ENCODE peak calls at places on chromosomes 13 and 19, in eight cellular contexts. One of them, this sample, is unnamed.

GRCh38 chr13:80160110-80160509 is 180.8 kb downstream of the SPRY2 start:
- DNase-seq in right lobe of liver: no peak
- DNase-seq in HCT116: no peak
- DNase-seq in esophagus muscularis mucosa: no peak
- DNase-seq in spleen: no peak
- DNase-seq in uterus: no peak
- DNase-seq in transverse colon: no peak
- DNase-seq in ovary: no peak
- DNase-seq in this sample: no peak

GRCh38 chr13:40813662-40814454 is 24.4 kb downstream of the SLC25A15 start:
- DNase-seq in esophagus muscularis mucosa: no peak
- DNase-seq in ovary: no peak
- DNase-seq in HCT116: no peak
- DNase-seq in right lobe of liver: no peak
- DNase-seq in spleen: no peak
- DNase-seq in transverse colon: no peak
- DNase-seq in uterus: no peak
- DNase-seq in this sample: no peak

GRCh38 chr19:48218964-48219363 is 36.7 kb downstream of the CARD8 start:
- DNase-seq in transverse colon: no peak
- DNase-seq in uterus: no peak
- DNase-seq in spleen: no peak
- DNase-seq in right lobe of liver: no peak
- DNase-seq in ovary: no peak
- DNase-seq in HCT116: no peak
- DNase-seq in esophagus muscularis mucosa: no peak
- DNase-seq in this sample: no peak

GRCh38 chr13:110507678-110508381 is 53.7 kb downstream of the RAB20 start:
- DNase-seq in uterus: no peak
- DNase-seq in spleen: no peak
- DNase-seq in ovary: no peak
- DNase-seq in esophagus muscularis mucosa: no peak
- DNase-seq in transverse colon: peak; percentile 82
- DNase-seq in right lobe of liver: peak; percentile 93
- DNase-seq in HCT116: no peak
- DNase-seq in this sample: no peak

GRCh38 chr19:14542721-14543328 is 13.4 kb downstream of the TECR start:
- DNase-seq in esophagus muscularis mucosa: no peak
- DNase-seq in right lobe of liver: no peak
- DNase-seq in spleen: no peak
- DNase-seq in uterus: no peak
- DNase-seq in HCT116: no peak
- DNase-seq in transverse colon: no peak
- DNase-seq in ovary: no peak
- DNase-seq in this sample: no peak

GRCh38 chr13:47908200-47908902 is 92.7 kb downstream of the SUCLA2 start:
- DNase-seq in uterus: no peak
- DNase-seq in ovary: no peak
- DNase-seq in HCT116: no peak
- DNase-seq in esophagus muscularis mucosa: no peak
- DNase-seq in transverse colon: no peak
- DNase-seq in right lobe of liver: no peak
- DNase-seq in spleen: no peak
- DNase-seq in this sample: no peak

GRCh38 chr13:101514695-101515275 is 62.3 kb downstream of the ITGBL1 start:
- DNase-seq in right lobe of liver: peak; percentile 53
- DNase-seq in transverse colon: no peak
- DNase-seq in HCT116: peak; percentile 8
- DNase-seq in spleen: no peak
- DNase-seq in uterus: no peak
- DNase-seq in esophagus muscularis mucosa: no peak
- DNase-seq in ovary: no peak
- DNase-seq in this sample: no peak

GRCh38 chr13:95128045-95128643 is 173.1 kb downstream of the ABCC4 start:
- DNase-seq in uterus: no peak
- DNase-seq in transverse colon: no peak
- DNase-seq in HCT116: no peak
- DNase-seq in esophagus muscularis mucosa: no peak
- DNase-seq in ovary: no peak
- DNase-seq in right lobe of liver: no peak
- DNase-seq in spleen: no peak
- DNase-seq in this sample: no peak

GRCh38 chr19:29845576-29846176 is 33.9 kb downstream of the CCNE1 start:
- DNase-seq in esophagus muscularis mucosa: no peak
- DNase-seq in transverse colon: peak; percentile 37
- DNase-seq in HCT116: no peak
- DNase-seq in ovary: peak; percentile 32
- DNase-seq in spleen: peak; percentile 84
- DNase-seq in uterus: no peak
- DNase-seq in right lobe of liver: no peak
- DNase-seq in this sample: peak; percentile 68

GRCh38 chr13:97280478-97280877 is 58.3 kb downstream of the MBNL2 start:
- DNase-seq in uterus: no peak
- DNase-seq in esophagus muscularis mucosa: no peak
- DNase-seq in HCT116: no peak
- DNase-seq in transverse colon: no peak
- DNase-seq in spleen: no peak
- DNase-seq in right lobe of liver: no peak
- DNase-seq in ovary: no peak
- DNase-seq in this sample: no peak

GRCh38 chr19:32876919-32877285 is 7.3 kb upstream of the SLC7A9 start:
- DNase-seq in uterus: no peak
- DNase-seq in esophagus muscularis mucosa: no peak
- DNase-seq in spleen: peak; percentile 57
- DNase-seq in ovary: no peak
- DNase-seq in right lobe of liver: no peak
- DNase-seq in transverse colon: peak; percentile 42
- DNase-seq in HCT116: no peak
- DNase-seq in this sample: no peak

GRCh38 chr13:94761407-94761806 is 49.1 kb upstream of the SOX21 start:
- DNase-seq in spleen: no peak
- DNase-seq in ovary: no peak
- DNase-seq in transverse colon: no peak
- DNase-seq in right lobe of liver: no peak
- DNase-seq in HCT116: no peak
- DNase-seq in esophagus muscularis mucosa: no peak
- DNase-seq in uterus: no peak
- DNase-seq in this sample: no peak

GRCh38 chr19:50476224-50476942 is at the start of the genes EMC10 and GARIN5A:
- DNase-seq in esophagus muscularis mucosa: peak; percentile 96
- DNase-seq in right lobe of liver: peak; percentile 90
- DNase-seq in spleen: peak; percentile 96
- DNase-seq in uterus: peak; percentile 85
- DNase-seq in transverse colon: peak; percentile 94
- DNase-seq in ovary: peak; percentile 93
- DNase-seq in HCT116: peak; percentile 96
- DNase-seq in this sample: peak; percentile 91
- TF ChIP-seq POLR2A in esophagus muscularis mucosa: peak; percentile 51
- TF ChIP-seq POLR2A in right lobe of liver: peak; percentile 61
- TF ChIP-seq POLR2A in spleen: peak; percentile 39
- TF ChIP-seq POLR2A in uterus: peak; percentile 64
- TF ChIP-seq POLR2A in transverse colon: peak; percentile 84
- TF ChIP-seq POLR2A in ovary: peak; percentile 47
- TF ChIP-seq POLR2A in HCT116: peak; percentile 92
- TF ChIP-seq POLR2A in this sample: peak; percentile 76

GRCh38 chr19:1811472-1811894 is 593 bp downstream of the ATP8B3 start:
- DNase-seq in ovary: peak; percentile 74
- DNase-seq in transverse colon: peak; percentile 82
- DNase-seq in esophagus muscularis mucosa: no peak
- DNase-seq in HCT116: peak; percentile 90
- DNase-seq in uterus: peak; percentile 56
- DNase-seq in spleen: peak; percentile 86
- DNase-seq in right lobe of liver: peak; percentile 68
- DNase-seq in this sample: peak; percentile 97

GRCh38 chr19:1813197-1813836 is 1.2 kb upstream of the ATP8B3 start:
- DNase-seq in HCT116: no peak
- DNase-seq in esophagus muscularis mucosa: no peak
- DNase-seq in spleen: no peak
- DNase-seq in uterus: no peak
- DNase-seq in right lobe of liver: no peak
- DNase-seq in transverse colon: no peak
- DNase-seq in ovary: no peak
- DNase-seq in this sample: no peak

GRCh38 chr19:1813837-1814217 is 1.8 kb upstream of the ATP8B3 start:
- DNase-seq in right lobe of liver: no peak
- DNase-seq in ovary: no peak
- DNase-seq in esophagus muscularis mucosa: no peak
- DNase-seq in HCT116: no peak
- DNase-seq in transverse colon: no peak
- DNase-seq in uterus: no peak
- DNase-seq in spleen: peak; percentile 73
- DNase-seq in this sample: peak; percentile 25

GRCh38 chr19:1811942-1812425 is at the start of gene ATP8B3:
- DNase-seq in right lobe of liver: no peak
- DNase-seq in transverse colon: no peak
- DNase-seq in esophagus muscularis mucosa: no peak
- DNase-seq in ovary: no peak
- DNase-seq in HCT116: no peak
- DNase-seq in uterus: no peak
- DNase-seq in spleen: no peak
- DNase-seq in this sample: no peak

GRCh38 chr19:1812426-1813196 is 535 bp upstream of the ATP8B3 start:
- DNase-seq in spleen: peak; percentile 98
- DNase-seq in ovary: peak; percentile 90
- DNase-seq in transverse colon: peak; percentile 97
- DNase-seq in HCT116: peak; percentile 95
- DNase-seq in esophagus muscularis mucosa: peak; percentile 98
- DNase-seq in uterus: peak; percentile 85
- DNase-seq in right lobe of liver: peak; percentile 98
- DNase-seq in this sample: peak; percentile 98
- H3K4me1 ChIP-seq in spleen: peaks cover 10% of the 10 kb centered on the region
- H3K4me1 ChIP-seq in ovary: peaks cover 5% of the 10 kb centered on the region
- H3K4me1 ChIP-seq in transverse colon: peaks cover 16% of the 10 kb centered on the region
- H3K4me1 ChIP-seq in HCT116: peaks cover 38% of the 10 kb centered on the region
- H3K4me1 ChIP-seq in esophagus muscularis mucosa: peaks cover 26% of the 10 kb centered on the region
- H3K4me1 ChIP-seq in uterus: no peaks in the 10 kb centered on the region
- H3K4me1 ChIP-seq in right lobe of liver: no peaks in the 10 kb centered on the region
- H3K4me1 ChIP-seq in this sample: peaks cover 24% of the 10 kb centered on the region

GRCh38 chr19:58586131-58586765 is 13.1 kb upstream of the MZF1 start:
- DNase-seq in uterus: no peak
- DNase-seq in spleen: no peak
- DNase-seq in esophagus muscularis mucosa: no peak
- DNase-seq in HCT116: no peak
- DNase-seq in transverse colon: no peak
- DNase-seq in ovary: no peak
- DNase-seq in right lobe of liver: no peak
- DNase-seq in this sample: peak; percentile 78

GRCh38 chr19:58582985-58583384 is 9.8 kb upstream of the MZF1 start:
- DNase-seq in transverse colon: no peak
- DNase-seq in right lobe of liver: no peak
- DNase-seq in esophagus muscularis mucosa: no peak
- DNase-seq in HCT116: no peak
- DNase-seq in uterus: no peak
- DNase-seq in spleen: no peak
- DNase-seq in ovary: no peak
- DNase-seq in this sample: no peak

GRCh38 chr19:58581227-58582141 is 8.3 kb upstream of the MZF1 start:
- DNase-seq in uterus: peak; percentile 87
- DNase-seq in HCT116: peak; percentile 76
- DNase-seq in spleen: peak; percentile 94
- DNase-seq in esophagus muscularis mucosa: peak; percentile 96
- DNase-seq in ovary: peak; percentile 89
- DNase-seq in right lobe of liver: peak; percentile 69
- DNase-seq in transverse colon: peak; percentile 84
- DNase-seq in this sample: peak; percentile 91

GRCh38 chr19:58585442-58586130 is 12.5 kb upstream of the MZF1 start:
- DNase-seq in right lobe of liver: no peak
- DNase-seq in uterus: no peak
- DNase-seq in esophagus muscularis mucosa: no peak
- DNase-seq in ovary: no peak
- DNase-seq in transverse colon: no peak
- DNase-seq in HCT116: no peak
- DNase-seq in spleen: no peak
- DNase-seq in this sample: no peak

DNA sequence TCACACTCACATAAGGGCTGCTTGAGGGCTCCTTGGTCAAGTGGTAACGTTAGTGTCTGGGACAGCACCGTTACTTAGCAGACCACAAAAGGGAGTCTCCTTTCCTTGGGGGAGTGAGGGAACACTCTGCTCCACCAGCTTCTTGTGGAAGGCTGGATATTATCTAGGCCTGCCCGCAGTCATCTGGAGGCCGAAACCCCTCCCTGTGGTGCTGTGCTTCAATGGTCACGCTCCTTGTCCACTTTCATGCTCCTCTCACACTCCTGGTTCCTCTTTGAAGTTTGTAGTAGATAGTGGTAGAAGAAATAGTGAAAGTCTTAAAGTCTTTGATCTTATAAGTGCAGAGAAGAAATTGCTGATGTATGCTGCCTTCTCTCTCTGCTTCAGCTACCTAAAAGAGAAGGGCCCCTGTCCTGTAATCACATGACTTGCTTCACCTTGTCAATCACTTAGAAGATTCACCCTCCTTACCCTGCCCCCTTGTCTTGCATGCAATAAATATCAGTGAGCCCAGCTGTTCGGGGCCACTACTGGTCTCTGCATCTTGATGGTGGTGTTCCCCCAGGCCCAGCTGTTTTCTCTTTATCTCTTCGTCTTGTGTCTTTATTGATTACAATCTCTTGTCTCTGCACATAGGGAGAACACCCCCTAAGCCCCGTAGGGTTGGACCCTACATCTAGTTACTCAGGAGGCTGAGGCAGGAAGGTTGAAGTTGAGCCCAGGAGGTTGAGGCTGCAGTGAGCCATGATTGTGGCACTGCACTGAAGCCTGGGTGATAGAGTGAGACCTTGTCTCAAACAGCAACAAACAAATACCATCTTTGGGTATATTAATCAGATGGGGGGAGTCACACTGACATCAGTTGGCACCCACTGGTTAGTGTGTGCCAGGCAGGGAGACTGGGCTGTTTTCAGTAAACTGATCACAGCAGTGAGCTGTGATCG is 11.6 kb upstream of the MZF1 start:
- DNase-seq in transverse colon: no peak
- DNase-seq in esophagus muscularis mucosa: no peak
- DNase-seq in spleen: no peak
- DNase-seq in right lobe of liver: no peak
- DNase-seq in uterus: no peak
- DNase-seq in HCT116: no peak
- DNase-seq in ovary: no peak
- DNase-seq in this sample: no peak
- TF ChIP-seq POLR2A in transverse colon: no peak
- TF ChIP-seq POLR2A in esophagus muscularis mucosa: no peak
- TF ChIP-seq POLR2A in spleen: no peak
- TF ChIP-seq POLR2A in right lobe of liver: no peak
- TF ChIP-seq POLR2A in uterus: no peak
- TF ChIP-seq POLR2A in HCT116: no peak
- TF ChIP-seq POLR2A in ovary: no peak
- TF ChIP-seq POLR2A in this sample: no peak

GRCh38 chr13:113401452-113402415 is 37.8 kb upstream of the GRTP1 start:
- DNase-seq in spleen: no peak
- DNase-seq in ovary: no peak
- DNase-seq in transverse colon: no peak
- DNase-seq in HCT116: no peak
- DNase-seq in right lobe of liver: peak; percentile 31
- DNase-seq in esophagus muscularis mucosa: no peak
- DNase-seq in uterus: no peak
- DNase-seq in this sample: no peak
- H3K4me1 ChIP-seq in spleen: no peaks in the 10 kb centered on the region
- H3K4me1 ChIP-seq in ovary: no peaks in the 10 kb centered on the region
- H3K4me1 ChIP-seq in transverse colon: no peaks in the 10 kb centered on the region
- H3K4me1 ChIP-seq in HCT116: peaks cover 7% of the 10 kb centered on the region
- H3K4me1 ChIP-seq in right lobe of liver: no peaks in the 10 kb centered on the region
- H3K4me1 ChIP-seq in esophagus muscularis mucosa: peaks cover 9% of the 10 kb centered on the region
- H3K4me1 ChIP-seq in uterus: no peaks in the 10 kb centered on the region
- H3K4me1 ChIP-seq in this sample: no peaks in the 10 kb centered on the region

GRCh38 chr19:36378625-36379509 is at the start of gene ZFP14:
- DNase-seq in uterus: peak; percentile 92
- DNase-seq in transverse colon: peak; percentile 95
- DNase-seq in ovary: peak; percentile 91
- DNase-seq in HCT116: peak; percentile 87
- DNase-seq in right lobe of liver: peak; percentile 97
- DNase-seq in spleen: peak; percentile 98
- DNase-seq in esophagus muscularis mucosa: peak; percentile 97
- DNase-seq in this sample: peak; percentile 94
- TF ChIP-seq POLR2A in uterus: peak; percentile 72
- TF ChIP-seq POLR2A in transverse colon: peak; percentile 74
- TF ChIP-seq POLR2A in ovary: peak; percentile 48
- TF ChIP-seq POLR2A in HCT116: peak; percentile 55
- TF ChIP-seq POLR2A in right lobe of liver: peak; percentile 75
- TF ChIP-seq POLR2A in spleen: no peak
- TF ChIP-seq POLR2A in esophagus muscularis mucosa: peak; percentile 34
- TF ChIP-seq POLR2A in this sample: peak; percentile 76